ENCODE peak calls at places on chromosomes 3 and 15, in eight cellular contexts. P, L, H, N, Z, I, K and F are unnamed samples.

GRCh38 chr15:71725215-71725955 is 85.0 kb upstream of the NR2E3 start:
- DNase-seq in P (no peak), Z (no peak), N (no peak), I (no peak), K (no peak), L (peak), H (peak), F (peak)

GRCh38 chr3:106092792-106093191 is 224.0 kb upstream of the CBLB start:
- DNase-seq in P (no peak), H (no peak), Z (no peak), L (peak), N (no peak), K (no peak), I (no peak), F (no peak)

GRCh38 chr15:76979996-76980520 is 14.9 kb upstream of the PSTPIP1 start:
- DNase-seq in Z (no peak), H (no peak), N (peak), P (no peak), K (no peak), I (no peak), L (no peak), F (no peak)

GRCh38 chr3:182440101-182440500 is 353.2 kb upstream of the ATP11B start:
- DNase-seq in N (no peak), Z (no peak), L (no peak), I (no peak), H (no peak), K (no peak), P (no peak), F (no peak)

GRCh38 chr3:22893631-22894377 is 309.3 kb upstream of the UBE2E2 start:
- DNase-seq in I (no peak), K (no peak), Z (no peak), L (no peak), N (no peak), H (no peak), P (no peak), F (no peak)

GRCh38 chr15:84795186-84795585 is 22.0 kb upstream of the ALPK3 start:
- DNase-seq in I (no peak), Z (no peak), H (no peak), L (no peak), P (no peak), K (no peak), N (no peak), F (no peak)

GRCh38 chr3:169137943-169138342 is 525.6 kb downstream of the MECOM start:
- DNase-seq in I (no peak), K (no peak), Z (no peak), L (no peak), H (no peak), N (no peak), P (no peak), F (no peak)

GRCh38 chr3:59566481-59566975 is 516.7 kb upstream of the CFAP20DC start:
- DNase-seq in N (no peak), K (no peak), Z (no peak), H (no peak), I (no peak), P (no peak), L (no peak), F (no peak)

GRCh38 chr3:104596551-104596950 is 770.2 kb upstream of the ALCAM start:
- DNase-seq in H (peak), Z (peak), K (no peak), I (no peak), N (no peak), L (peak), P (no peak), F (peak)

GRCh38 chr3:13092621-13093339 is 19.6 kb upstream of the IQSEC1 start:
- DNase-seq in H (no peak), Z (no peak), I (no peak), P (no peak), K (no peak), N (no peak), L (peak), F (no peak)

GRCh38 chr15:57364282-57365007 is 11.9 kb upstream of the CGNL1 start:
- DNase-seq in P (peak), Z (no peak), L (no peak), K (no peak), I (no peak), N (no peak), H (peak), F (no peak)

GRCh38 chr3:59290358-59290757 is 240.5 kb upstream of the CFAP20DC start:
- DNase-seq in Z (no peak), K (no peak), P (no peak), L (peak), H (no peak), N (no peak), I (no peak), F (no peak)

GRCh38 chr3:157119369-157119951 is 40.5 kb downstream of the CCNL1 start:
- DNase-seq in Z (no peak), K (no peak), I (no peak), H (no peak), N (no peak), P (peak), L (peak), F (no peak)

GRCh38 chr3:146747928-146748327 is 142.8 kb upstream of the PLSCR5 start:
- DNase-seq in L (peak), N (no peak), P (no peak), K (no peak), Z (no peak), I (no peak), H (peak), F (peak)

GRCh38 chr3:134029256-134029733 is 430 bp downstream of the SLCO2A1 start:
- DNase-seq in H (peak), K (no peak), P (peak), N (no peak), Z (no peak), L (no peak), I (no peak), F (peak)

GRCh38 chr3:37779289-37780152 is 82.2 kb upstream of the CTDSPL start:
- DNase-seq in P (no peak), I (no peak), H (peak), L (peak), N (no peak), Z (peak), K (no peak), F (peak)

GRCh38 chr3:25156526-25157075 is 271.5 kb upstream of the RARB start:
- DNase-seq in N (no peak), Z (peak), K (peak), L (peak), H (peak), P (no peak), I (no peak), F (peak)

GRCh38 chr15:52228928-52229327 is 37.7 kb upstream of the GNB5 start:
- DNase-seq in L (peak), I (no peak), Z (peak), N (no peak), K (no peak), H (no peak), P (peak), F (no peak)

DNA sequence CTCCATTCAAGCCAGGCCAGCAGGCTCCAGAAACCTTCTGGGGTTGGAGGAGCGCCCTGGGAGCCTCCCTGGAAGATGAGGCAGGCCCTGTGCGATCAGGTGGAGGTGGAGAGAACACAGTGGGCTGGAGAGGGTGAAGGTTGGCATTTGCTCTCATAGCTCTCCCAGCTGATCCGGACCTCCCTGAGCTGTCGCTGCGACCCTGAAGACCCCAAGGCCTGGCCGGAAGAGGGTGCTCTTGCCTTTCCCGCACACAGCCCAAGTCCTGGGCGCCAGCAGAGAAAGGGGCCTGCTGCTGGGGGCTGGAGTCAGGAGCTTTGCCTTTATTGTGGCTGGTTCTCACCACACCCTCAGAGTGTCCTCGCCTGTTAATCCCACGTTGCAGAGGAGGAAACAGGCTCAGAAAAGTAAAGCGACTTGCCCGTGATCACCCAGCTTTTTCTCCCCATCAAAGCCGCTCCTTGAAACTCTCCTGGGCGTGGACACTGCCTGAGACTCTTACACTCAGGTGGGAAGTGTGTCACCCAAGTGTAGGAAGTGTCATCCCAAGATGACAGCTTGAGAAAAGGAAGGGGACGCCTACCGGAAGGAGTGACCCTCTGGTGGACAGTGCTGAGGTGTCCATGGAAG is 8.6 kb upstream of the RPL29 start:
- DNase-seq in K (no peak), P (no peak), Z (no peak), L (no peak), I (peak), H (peak), N (no peak), F (peak)
- TF ChIP-seq CTCF in K (peak), P (no peak), Z (no peak), L (peak), I (peak), H (peak), N (peak), F (peak)

GRCh38 chr15:68315035-68315434 is 37.5 kb downstream of the FEM1B start:
- DNase-seq in Z (no peak), K (no peak), P (no peak), I (no peak), L (no peak), N (no peak), H (no peak), F (no peak)
- H3K4me3 ChIP-seq in Z (no peak), K (no peak), P (no peak), I (no peak), L (no peak), N (no peak), H (no peak), F (no peak)

DNA sequence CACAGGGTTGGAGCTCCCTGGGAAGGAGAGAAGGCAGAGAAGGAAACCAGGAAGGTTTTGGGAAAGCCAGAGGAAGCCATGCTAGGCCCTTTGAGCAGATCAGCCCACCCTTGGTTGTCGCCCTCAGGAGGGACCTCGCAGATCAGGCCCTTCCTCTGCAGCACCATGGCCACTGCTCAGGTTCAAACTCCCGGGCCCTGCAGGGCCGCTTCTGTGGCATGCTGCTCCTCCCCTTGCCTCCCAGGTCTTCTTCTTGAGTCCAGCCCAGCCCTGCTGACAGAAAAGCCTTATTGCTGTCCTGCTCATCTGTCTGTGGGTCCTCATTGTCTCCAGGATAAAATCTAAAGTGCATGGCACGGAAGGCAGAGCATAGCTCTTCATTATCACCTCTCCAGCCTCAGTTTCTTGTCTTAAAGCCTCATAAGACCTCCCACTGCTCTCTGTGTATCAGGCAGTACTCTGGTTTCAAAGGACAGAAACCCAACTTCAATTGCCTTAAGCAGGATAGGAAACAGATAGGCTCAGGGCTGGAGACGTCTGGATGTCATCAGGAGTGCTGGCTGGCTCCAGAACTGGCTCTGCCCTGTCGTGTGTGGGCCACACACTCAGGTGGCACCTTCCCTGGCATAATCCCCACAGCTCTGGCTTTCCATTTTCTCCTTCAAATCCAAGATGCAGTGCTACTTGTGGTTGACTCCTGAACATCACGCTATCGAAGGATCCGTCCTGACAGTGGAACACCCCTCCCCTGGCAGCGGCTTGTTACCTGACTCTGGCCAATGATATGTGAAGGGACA is 118.5 kb downstream of the EEFSEC start:
- DNase-seq in H (no peak), I (no peak), P (no peak), Z (no peak), L (no peak), N (peak), K (no peak), F (no peak)
- TF ChIP-seq CTCF in H (no peak), I (no peak), P (no peak), Z (no peak), L (no peak), N (no peak), K (no peak), F (no peak)

GRCh38 chr3:185279582-185280138 is 25.8 kb upstream of the EHHADH start:
- DNase-seq in N (no peak), P (no peak), K (no peak), L (no peak), Z (no peak), I (no peak), H (no peak), F (no peak)

GRCh38 chr3:185280572-185281365 is 26.9 kb upstream of the EHHADH start:
- DNase-seq in P (no peak), H (peak), L (peak), N (no peak), K (no peak), I (no peak), Z (no peak), F (peak)

GRCh38 chr3:185282696-185283373 is 29.0 kb upstream of the EHHADH start:
- DNase-seq in H (peak), L (peak), Z (peak), K (peak), I (peak), N (peak), P (peak), F (peak)

GRCh38 chr3:185283374-185283935 is 29.6 kb upstream of the EHHADH start:
- DNase-seq in I (no peak), P (no peak), N (no peak), K (no peak), H (peak), Z (no peak), L (peak), F (peak)
- H3K4me3 ChIP-seq in I (peak), P (peak), N (peak), K (peak), H (peak), Z (peak), L (peak), F (peak)

GRCh38 chr3:65344846-65345245 is 657.0 kb upstream of the ADAMTS9 start:
- DNase-seq in I (no peak), K (no peak), L (no peak), N (no peak), P (no peak), Z (no peak), H (no peak), F (no peak)

GRCh38 chr3:65344444-65344843 is 656.6 kb upstream of the ADAMTS9 start:
- DNase-seq in L (no peak), N (no peak), K (no peak), H (no peak), P (no peak), I (no peak), Z (no peak), F (no peak)

GRCh38 chr3:65343736-65344135 is 655.9 kb upstream of the ADAMTS9 start:
- DNase-seq in H (no peak), P (no peak), Z (no peak), N (no peak), I (no peak), L (no peak), K (no peak), F (no peak)

GRCh38 chr3:65343031-65343430 is 655.2 kb upstream of the ADAMTS9 start:
- DNase-seq in P (no peak), K (no peak), Z (no peak), I (no peak), H (no peak), N (no peak), L (no peak), F (no peak)

DNA sequence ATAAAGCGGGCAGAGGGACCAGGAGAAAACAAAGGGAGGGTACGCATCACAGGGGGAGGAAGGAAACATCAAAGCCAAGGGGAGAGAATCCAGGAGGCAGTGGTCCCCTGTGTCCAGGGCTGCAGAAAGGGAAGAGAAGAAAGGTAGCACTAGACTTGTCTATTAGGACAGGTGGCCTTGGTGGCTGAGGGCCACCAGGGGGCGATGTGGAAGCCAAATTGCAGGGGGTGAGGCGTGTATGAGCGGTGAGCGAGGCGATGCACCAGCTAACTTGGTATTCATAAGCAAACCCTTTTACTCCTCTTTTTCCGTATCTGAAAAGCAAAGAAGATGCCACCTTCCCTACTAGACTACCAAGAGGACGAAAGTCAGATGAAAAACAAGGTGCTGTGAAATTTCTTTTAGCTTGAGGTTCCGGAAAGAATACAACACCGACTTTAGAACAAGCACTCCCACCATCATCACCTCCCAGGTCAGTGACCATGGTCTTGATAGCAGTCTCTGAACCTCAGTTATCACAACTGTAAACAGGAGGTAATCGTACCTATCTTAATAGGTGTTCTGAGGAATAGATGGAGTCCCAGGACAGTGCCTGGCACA is 654.4 kb upstream of the ADAMTS9 start:
- DNase-seq in I (no peak), Z (peak), N (no peak), H (peak), L (peak), P (peak), K (no peak), F (peak)
- TF ChIP-seq CTCF in I (peak), Z (peak), N (no peak), H (peak), L (peak), P (peak), K (peak), F (peak)

GRCh38 chr3:137263982-137264777 is 306.4 kb downstream of the IL20RB start:
- DNase-seq in Z (no peak), N (no peak), L (no peak), H (no peak), K (no peak), P (peak), I (no peak), F (no peak)
- H3K4me3 ChIP-seq in Z (no peak), N (no peak), L (no peak), H (no peak), K (no peak), P (no peak), I (no peak), F (no peak)

GRCh38 chr3:153972862-153973261 is 148.3 kb upstream of the ARHGEF26 start:
- DNase-seq in I (no peak), N (no peak), P (no peak), Z (no peak), H (no peak), K (no peak), L (no peak), F (no peak)

GRCh38 chr3:153973722-153974121 is 147.5 kb upstream of the ARHGEF26 start:
- DNase-seq in Z (no peak), I (no peak), N (no peak), H (no peak), K (no peak), L (no peak), P (no peak), F (no peak)

GRCh38 chr3:153970047-153970446 is 151.1 kb upstream of the ARHGEF26 start:
- DNase-seq in P (no peak), I (no peak), H (no peak), N (no peak), Z (no peak), K (no peak), L (peak), F (no peak)

GRCh38 chr3:153967260-153967659 is 153.9 kb upstream of the ARHGEF26 start:
- DNase-seq in Z (no peak), L (peak), P (no peak), N (no peak), K (no peak), H (no peak), I (no peak), F (no peak)

DNA sequence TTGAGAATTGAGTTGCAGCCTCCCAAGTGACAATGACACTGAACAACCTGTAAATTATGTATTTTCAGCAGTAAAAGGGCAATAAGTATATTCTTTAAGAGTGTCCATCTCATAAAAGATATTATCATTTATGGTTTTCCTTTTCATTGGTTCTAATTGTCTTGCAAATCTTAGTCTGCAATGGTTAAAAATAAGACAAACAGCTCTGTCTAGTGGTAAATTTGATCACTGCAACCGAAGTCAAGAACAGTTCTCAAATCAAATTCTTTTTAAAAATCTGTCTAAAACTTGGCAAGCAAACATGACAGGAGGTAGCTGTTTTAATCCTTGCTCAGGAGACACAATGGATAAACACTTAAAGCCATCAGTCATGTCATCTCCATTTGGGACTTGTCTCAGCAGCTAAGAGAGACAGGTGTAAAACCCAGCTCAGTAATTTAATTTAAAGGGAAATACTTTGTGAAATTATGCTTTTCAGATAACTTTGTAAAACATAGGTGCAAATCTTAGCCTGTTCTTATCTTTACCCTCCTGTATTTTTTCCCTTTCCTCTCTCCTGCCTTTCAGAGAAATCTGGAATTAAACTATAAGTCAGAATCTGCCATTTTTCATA is 150.3 kb upstream of the ARHGEF26 start:
- DNase-seq in I (no peak), P (no peak), Z (no peak), K (no peak), H (peak), L (peak), N (no peak), F (peak)
- TF ChIP-seq CTCF in I (peak), P (no peak), Z (peak), K (peak), H (peak), L (peak), N (no peak), F (peak)

DNA sequence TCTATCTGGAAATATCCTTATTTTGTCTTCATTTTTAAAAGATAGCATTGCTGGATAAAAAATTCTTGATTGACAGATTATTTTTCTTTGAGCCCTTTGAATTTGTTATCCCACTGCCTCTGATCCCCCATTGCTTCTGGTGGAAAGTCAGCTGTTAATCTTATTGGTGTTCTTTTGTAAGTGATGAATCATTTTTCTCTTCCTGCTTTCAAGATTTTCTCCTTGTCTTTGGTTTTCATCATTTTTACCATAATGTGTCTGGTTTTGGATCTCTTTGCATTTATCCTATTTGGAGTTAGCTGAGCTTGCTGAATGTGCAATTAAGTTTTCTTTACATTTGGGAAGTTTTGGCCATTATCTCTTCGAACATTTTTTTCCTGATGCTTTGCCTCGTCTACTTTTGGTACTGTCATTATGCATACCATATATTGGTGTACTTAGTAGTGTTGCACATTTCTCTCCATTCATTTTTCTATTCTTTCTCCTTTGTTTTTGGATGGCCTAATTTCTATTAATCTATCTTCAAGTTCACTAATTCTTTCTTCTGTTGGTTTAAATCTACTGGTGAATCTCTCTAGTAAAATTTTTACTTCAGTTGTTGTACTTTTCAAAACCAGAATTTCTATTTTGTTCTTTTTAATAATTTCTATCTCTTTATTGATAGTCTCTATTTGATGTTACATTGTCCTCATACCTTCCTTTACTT is 440.0 kb upstream of the PROK2 start:
- DNase-seq in H (no peak), Z (no peak), P (no peak), I (no peak), N (no peak), K (no peak), L (no peak), F (no peak)
- H3K4me3 ChIP-seq in H (no peak), Z (no peak), P (no peak), I (no peak), N (no peak), K (no peak), L (no peak), F (no peak)